ENCODE peak calls at places on chromosomes 6 and 20, in four cellular contexts. One of them, this sample, is unnamed.

GRCh38 chr6:151679081-151679480 is 128.4 kb upstream of the ESR1 start:
- DNase-seq in fibroblast of mammary gland: peak; percentile 97
- DNase-seq in AG04449: no peak
- DNase-seq in HFFc6: peak; percentile 47
- DNase-seq in this sample: no peak

GRCh38 chr6:129882510-129883023 is 21.5 kb upstream of the TMEM244 start:
- DNase-seq in fibroblast of mammary gland: no peak
- DNase-seq in AG04449: no peak
- DNase-seq in HFFc6: no peak
- DNase-seq in this sample: no peak

GRCh38 chr6:157982297-157982579 is 575 bp downstream of the SYNJ2 start:
- DNase-seq in AG04449: no peak
- DNase-seq in fibroblast of mammary gland: peak; percentile 19
- DNase-seq in HFFc6: no peak
- DNase-seq in this sample: peak; percentile 83

GRCh38 chr6:41630069-41630468 is 8.2 kb upstream of the MDFI start:
- DNase-seq in AG04449: no peak
- DNase-seq in HFFc6: no peak
- DNase-seq in fibroblast of mammary gland: no peak
- DNase-seq in this sample: peak; percentile 33

GRCh38 chr6:112691289-112691688 is 344.2 kb downstream of the RFPL4B start:
- DNase-seq in HFFc6: peak; percentile 88
- DNase-seq in AG04449: peak; percentile 79
- DNase-seq in fibroblast of mammary gland: peak; percentile 93
- DNase-seq in this sample: no peak

GRCh38 chr20:36700438-36700837 is 45.5 kb downstream of the NDRG3 start:
- DNase-seq in HFFc6: no peak
- DNase-seq in AG04449: no peak
- DNase-seq in fibroblast of mammary gland: no peak
- DNase-seq in this sample: no peak

GRCh38 chr6:40983752-40984151 is 55.3 kb downstream of the UNC5CL start:
- DNase-seq in fibroblast of mammary gland: no peak
- DNase-seq in HFFc6: no peak
- DNase-seq in AG04449: no peak
- DNase-seq in this sample: no peak

GRCh38 chr6:3749390-3749978 is 2.0 kb downstream of the PXDC1 start:
- DNase-seq in HFFc6: no peak
- DNase-seq in fibroblast of mammary gland: no peak
- DNase-seq in AG04449: no peak
- DNase-seq in this sample: no peak

GRCh38 chr20:5770240-5770986 is 20.2 kb downstream of the SHLD1 start:
- DNase-seq in fibroblast of mammary gland: no peak
- DNase-seq in AG04449: no peak
- DNase-seq in HFFc6: no peak
- DNase-seq in this sample: no peak

DNA sequence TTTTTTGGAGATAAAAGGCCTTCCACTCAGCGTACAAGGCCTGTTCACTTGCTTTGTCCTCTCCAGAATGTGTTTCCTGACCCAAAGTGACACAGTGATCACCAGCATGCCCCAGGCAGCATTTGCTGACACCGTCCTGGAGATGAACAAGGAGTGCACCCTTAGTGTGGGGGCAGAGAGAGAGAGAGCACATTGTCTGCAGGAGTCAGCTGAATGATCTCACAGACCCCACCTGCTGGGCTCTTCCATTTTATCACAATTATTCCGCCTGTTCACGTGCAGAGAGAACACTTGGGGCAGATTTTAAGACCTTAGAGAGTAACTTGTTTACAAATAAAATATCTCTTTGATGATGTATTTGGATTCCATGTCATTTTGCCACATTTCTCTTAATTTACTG is 22.4 kb upstream of the MAS1L start:
- DNase-seq in HFFc6: no peak
- DNase-seq in fibroblast of mammary gland: no peak
- DNase-seq in AG04449: no peak
- DNase-seq in this sample: no peak
- TF ChIP-seq CTCF in HFFc6: no peak
- TF ChIP-seq CTCF in fibroblast of mammary gland: no peak
- TF ChIP-seq CTCF in AG04449: no peak
- TF ChIP-seq CTCF in this sample: no peak

GRCh38 chr6:138289739-138290138 is 71.4 kb upstream of the PBOV1 start:
- DNase-seq in AG04449: no peak
- DNase-seq in fibroblast of mammary gland: no peak
- DNase-seq in HFFc6: no peak
- DNase-seq in this sample: no peak
- TF ChIP-seq CTCF in AG04449: no peak
- TF ChIP-seq CTCF in fibroblast of mammary gland: no peak
- TF ChIP-seq CTCF in HFFc6: peak; percentile 35
- TF ChIP-seq CTCF in this sample: peak; percentile 36

GRCh38 chr20:32515631-32516101 is 69.5 kb downstream of the NOL4L start:
- DNase-seq in AG04449: no peak
- DNase-seq in HFFc6: no peak
- DNase-seq in fibroblast of mammary gland: no peak
- DNase-seq in this sample: peak; percentile 79

GRCh38 chr20:32516985-32517873 is 67.9 kb downstream of the NOL4L start:
- DNase-seq in AG04449: no peak
- DNase-seq in HFFc6: no peak
- DNase-seq in fibroblast of mammary gland: no peak
- DNase-seq in this sample: peak; percentile 73

GRCh38 chr20:32516583-32516982 is 68.5 kb downstream of the NOL4L start:
- DNase-seq in fibroblast of mammary gland: no peak
- DNase-seq in HFFc6: no peak
- DNase-seq in AG04449: no peak
- DNase-seq in this sample: peak; percentile 27

GRCh38 chr20:32513031-32513866 is 71.9 kb downstream of the NOL4L start:
- DNase-seq in fibroblast of mammary gland: no peak
- DNase-seq in HFFc6: no peak
- DNase-seq in AG04449: no peak
- DNase-seq in this sample: no peak

GRCh38 chr20:32514760-32515159 is 70.4 kb downstream of the NOL4L start:
- DNase-seq in fibroblast of mammary gland: no peak
- DNase-seq in HFFc6: no peak
- DNase-seq in AG04449: no peak
- DNase-seq in this sample: peak; percentile 66
- TF ChIP-seq CTCF in fibroblast of mammary gland: no peak
- TF ChIP-seq CTCF in HFFc6: no peak
- TF ChIP-seq CTCF in AG04449: no peak
- TF ChIP-seq CTCF in this sample: no peak

GRCh38 chr6:27161946-27162603 is 85.4 kb upstream of the PRSS16 start:
- DNase-seq in AG04449: peak; percentile 38
- DNase-seq in HFFc6: peak; percentile 90
- DNase-seq in fibroblast of mammary gland: peak; percentile 72
- DNase-seq in this sample: no peak
- TF ChIP-seq CTCF in AG04449: peak; percentile 9
- TF ChIP-seq CTCF in HFFc6: peak; percentile 97
- TF ChIP-seq CTCF in fibroblast of mammary gland: peak; percentile 63
- TF ChIP-seq CTCF in this sample: peak; percentile 97

GRCh38 chr6:95413789-95414188 is 163.5 kb upstream of the MANEA start:
- DNase-seq in fibroblast of mammary gland: no peak
- DNase-seq in HFFc6: no peak
- DNase-seq in AG04449: no peak
- DNase-seq in this sample: no peak
- TF ChIP-seq CTCF in fibroblast of mammary gland: no peak
- TF ChIP-seq CTCF in HFFc6: no peak
- TF ChIP-seq CTCF in AG04449: no peak
- TF ChIP-seq CTCF in this sample: no peak

DNA sequence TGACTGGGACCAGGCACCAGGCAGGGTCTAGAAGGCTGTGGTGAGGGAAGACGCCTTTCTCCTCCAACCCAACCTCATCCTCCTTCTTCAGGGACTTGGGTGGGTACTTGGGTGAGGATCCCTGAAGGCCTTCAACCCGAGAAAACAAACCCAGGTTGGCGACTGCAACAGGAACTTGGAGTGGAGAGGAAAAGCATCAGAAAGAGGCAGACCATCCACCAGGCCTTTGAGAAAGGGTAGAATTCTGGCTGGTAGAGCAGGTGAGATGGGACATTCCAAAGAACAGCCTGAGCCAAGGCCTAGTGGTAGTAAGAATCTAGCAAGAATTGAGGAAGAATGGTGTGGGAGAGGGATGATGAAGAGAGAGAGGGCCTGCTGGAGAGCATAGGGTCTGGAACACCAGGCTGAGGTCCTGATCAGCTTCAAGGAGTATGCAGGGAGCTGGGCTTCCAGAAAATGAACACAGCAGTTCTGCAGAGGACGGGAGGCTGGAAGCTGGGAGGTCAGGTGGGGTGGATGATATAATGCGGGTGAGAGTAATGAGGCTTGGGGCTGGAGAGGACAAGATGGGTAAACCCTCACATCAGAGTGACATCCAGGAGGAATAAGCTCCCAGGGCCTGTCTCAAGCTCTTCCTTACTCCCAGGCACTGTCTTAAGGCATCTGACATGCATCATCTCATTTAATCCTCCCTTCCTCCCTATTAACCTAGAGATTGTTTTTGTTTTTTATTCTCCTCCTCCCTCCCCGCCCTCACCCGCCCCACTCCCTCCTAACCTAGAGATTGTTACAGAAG is 45.2 kb upstream of the TTPAL start:
- DNase-seq in fibroblast of mammary gland: no peak
- DNase-seq in HFFc6: no peak
- DNase-seq in AG04449: no peak
- DNase-seq in this sample: no peak
- TF ChIP-seq CTCF in fibroblast of mammary gland: no peak
- TF ChIP-seq CTCF in HFFc6: no peak
- TF ChIP-seq CTCF in AG04449: no peak
- TF ChIP-seq CTCF in this sample: no peak

GRCh38 chr6:135141728-135142127 is 39.4 kb upstream of the MYB start:
- DNase-seq in fibroblast of mammary gland: no peak
- DNase-seq in AG04449: no peak
- DNase-seq in HFFc6: no peak
- DNase-seq in this sample: no peak

GRCh38 chr6:135146160-135146920 is 34.8 kb upstream of the MYB start:
- DNase-seq in fibroblast of mammary gland: peak; percentile 7
- DNase-seq in HFFc6: peak; percentile 4
- DNase-seq in AG04449: no peak
- DNase-seq in this sample: no peak

GRCh38 chr6:135147637-135148592 is 33.2 kb upstream of the MYB start:
- DNase-seq in fibroblast of mammary gland: no peak
- DNase-seq in HFFc6: no peak
- DNase-seq in AG04449: no peak
- DNase-seq in this sample: no peak

GRCh38 chr6:135145509-135145865 is 35.6 kb upstream of the MYB start:
- DNase-seq in AG04449: no peak
- DNase-seq in fibroblast of mammary gland: no peak
- DNase-seq in HFFc6: no peak
- DNase-seq in this sample: no peak

GRCh38 chr6:135144678-135145508 is 36.2 kb upstream of the MYB start:
- DNase-seq in HFFc6: peak; percentile 32
- DNase-seq in fibroblast of mammary gland: peak; percentile 40
- DNase-seq in AG04449: no peak
- DNase-seq in this sample: no peak
- TF ChIP-seq CTCF in HFFc6: peak; percentile 83
- TF ChIP-seq CTCF in fibroblast of mammary gland: peak; percentile 61
- TF ChIP-seq CTCF in AG04449: peak; percentile 50
- TF ChIP-seq CTCF in this sample: peak; percentile 81

GRCh38 chr6:127854009-127854408 is 46.8 kb downstream of the THEMIS start:
- DNase-seq in HFFc6: no peak
- DNase-seq in fibroblast of mammary gland: peak; percentile 35
- DNase-seq in AG04449: no peak
- DNase-seq in this sample: no peak
- TF ChIP-seq CTCF in HFFc6: no peak
- TF ChIP-seq CTCF in fibroblast of mammary gland: no peak
- TF ChIP-seq CTCF in AG04449: no peak
- TF ChIP-seq CTCF in this sample: peak; percentile 45

DNA sequence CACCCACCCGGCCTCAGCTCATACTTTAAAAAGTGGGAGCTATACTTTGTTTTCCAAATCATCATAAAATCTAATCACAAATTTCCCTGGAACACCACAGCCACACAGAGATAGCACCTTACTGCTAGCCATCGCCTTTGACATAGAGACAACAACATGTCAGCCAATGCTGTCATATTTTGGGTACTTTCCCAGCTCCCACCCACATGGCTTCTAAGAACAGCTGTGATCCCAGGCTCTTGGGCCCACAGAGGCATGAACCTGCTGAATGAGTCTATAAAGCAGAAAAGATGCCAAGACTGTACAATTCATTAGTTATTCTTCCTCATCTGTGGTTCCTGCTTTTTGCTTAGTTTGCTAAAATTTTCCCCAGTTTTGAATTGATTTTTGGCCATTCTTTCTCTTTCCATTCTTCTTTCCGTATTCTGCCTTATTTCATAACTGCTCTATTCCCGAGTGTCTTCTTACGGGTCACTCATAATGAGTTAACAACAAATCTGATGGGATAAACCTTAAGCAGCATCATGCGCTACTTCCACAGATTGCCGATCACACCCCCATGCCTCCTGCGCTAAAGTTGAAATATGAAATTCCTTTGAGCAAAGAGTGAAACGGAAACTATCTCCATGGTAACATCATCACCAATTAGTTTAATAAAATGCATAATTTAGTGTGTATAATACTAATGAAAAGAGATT is 327.4 kb upstream of the HSF2 start:
- DNase-seq in AG04449: no peak
- DNase-seq in fibroblast of mammary gland: peak; percentile 75
- DNase-seq in HFFc6: no peak
- DNase-seq in this sample: no peak
- TF ChIP-seq CTCF in AG04449: no peak
- TF ChIP-seq CTCF in fibroblast of mammary gland: no peak
- TF ChIP-seq CTCF in HFFc6: no peak
- TF ChIP-seq CTCF in this sample: no peak

This sample was measured in chondrocyte.